ENCODE peak calls at places on chromosomes 16 and 17, in six cellular contexts. One of them, this sample, is unnamed.

GRCh38 chr17:2198917-2199316 is 104.7 kb downstream of the SMG6 start:
- DNase-seq in adrenal gland: no peak
- DNase-seq in neural progenitor cell: no peak
- DNase-seq in ACHN: no peak
- DNase-seq in substantia nigra: no peak
- DNase-seq in amniotic stem cell: no peak
- DNase-seq in this sample: no peak

GRCh38 chr17:40962059-40962561 is 4.6 kb downstream of the KRT39 start:
- DNase-seq in adrenal gland: no peak
- DNase-seq in substantia nigra: no peak
- DNase-seq in ACHN: no peak
- DNase-seq in amniotic stem cell: no peak
- DNase-seq in neural progenitor cell: no peak
- DNase-seq in this sample: no peak

GRCh38 chr17:32487460-32488176 is 825 bp downstream of the CDK5R1 start:
- DNase-seq in substantia nigra: no peak
- DNase-seq in adrenal gland: peak; percentile 69
- DNase-seq in neural progenitor cell: peak; percentile 69
- DNase-seq in ACHN: peak; percentile 22
- DNase-seq in amniotic stem cell: no peak
- DNase-seq in this sample: no peak

GRCh38 chr16:52436646-52437645 is 110.0 kb downstream of the TOX3 start:
- DNase-seq in substantia nigra: no peak
- DNase-seq in neural progenitor cell: no peak
- DNase-seq in adrenal gland: no peak
- DNase-seq in amniotic stem cell: no peak
- DNase-seq in ACHN: no peak
- DNase-seq in this sample: no peak

GRCh38 chr16:180921-181667 is 835 bp downstream of the HBQ1 start:
- DNase-seq in substantia nigra: peak; percentile 5
- DNase-seq in adrenal gland: peak; percentile 85
- DNase-seq in neural progenitor cell: peak; percentile 93
- DNase-seq in amniotic stem cell: peak; percentile 9
- DNase-seq in ACHN: peak; percentile 84
- DNase-seq in this sample: peak; percentile 91

GRCh38 chr17:79946352-79947231 is 89.1 kb downstream of the TBC1D16 start:
- DNase-seq in amniotic stem cell: no peak
- DNase-seq in ACHN: no peak
- DNase-seq in adrenal gland: no peak
- DNase-seq in neural progenitor cell: no peak
- DNase-seq in substantia nigra: no peak
- DNase-seq in this sample: no peak

GRCh38 chr17:64413505-64413904 is 22.8 kb upstream of the PECAM1 start:
- DNase-seq in amniotic stem cell: no peak
- DNase-seq in substantia nigra: no peak
- DNase-seq in neural progenitor cell: no peak
- DNase-seq in ACHN: no peak
- DNase-seq in adrenal gland: no peak
- DNase-seq in this sample: no peak

GRCh38 chr17:80790021-80790765 is 201.4 kb upstream of the CHMP6 start:
- DNase-seq in amniotic stem cell: no peak
- DNase-seq in adrenal gland: peak; percentile 51
- DNase-seq in neural progenitor cell: no peak
- DNase-seq in substantia nigra: no peak
- DNase-seq in ACHN: no peak
- DNase-seq in this sample: no peak

GRCh38 chr17:64126918-64127317 is 3.0 kb downstream of the ERN1 start:
- DNase-seq in adrenal gland: no peak
- DNase-seq in ACHN: no peak
- DNase-seq in neural progenitor cell: no peak
- DNase-seq in amniotic stem cell: no peak
- DNase-seq in substantia nigra: no peak
- DNase-seq in this sample: no peak

GRCh38 chr16:84603115-84603816 is 14.6 kb downstream of the COTL1 start:
- DNase-seq in amniotic stem cell: peak; percentile 91
- DNase-seq in neural progenitor cell: no peak
- DNase-seq in substantia nigra: peak; percentile 67
- DNase-seq in ACHN: peak; percentile 99
- DNase-seq in adrenal gland: peak; percentile 95
- DNase-seq in this sample: peak; percentile 78

GRCh38 chr16:87806608-87807546 is 41.1 kb upstream of the KLHDC4 start:
- DNase-seq in substantia nigra: no peak
- DNase-seq in amniotic stem cell: peak; percentile 73
- DNase-seq in ACHN: peak; percentile 90
- DNase-seq in adrenal gland: peak; percentile 81
- DNase-seq in neural progenitor cell: no peak
- DNase-seq in this sample: peak; percentile 85

GRCh38 chr16:88531931-88532433 is 38.2 kb upstream of the ZC3H18 start:
- DNase-seq in ACHN: no peak
- DNase-seq in adrenal gland: no peak
- DNase-seq in amniotic stem cell: no peak
- DNase-seq in substantia nigra: no peak
- DNase-seq in neural progenitor cell: no peak
- DNase-seq in this sample: no peak

GRCh38 chr17:3802461-3803307 is 1.7 kb upstream of the ITGAE start:
- DNase-seq in adrenal gland: peak; percentile 87
- DNase-seq in substantia nigra: no peak
- DNase-seq in amniotic stem cell: peak; percentile 51
- DNase-seq in neural progenitor cell: no peak
- DNase-seq in ACHN: peak; percentile 85
- DNase-seq in this sample: peak; percentile 43

GRCh38 chr17:3974138-3974687 is 10.0 kb upstream of the ATP2A3 start:
- DNase-seq in amniotic stem cell: no peak
- DNase-seq in substantia nigra: no peak
- DNase-seq in ACHN: no peak
- DNase-seq in neural progenitor cell: no peak
- DNase-seq in adrenal gland: no peak
- DNase-seq in this sample: no peak

GRCh38 chr16:31093132-31093703 is 1.4 kb downstream of the VKORC1 start:
- DNase-seq in amniotic stem cell: no peak
- DNase-seq in neural progenitor cell: peak; percentile 76
- DNase-seq in adrenal gland: no peak
- DNase-seq in substantia nigra: peak; percentile 55
- DNase-seq in ACHN: peak; percentile 46
- DNase-seq in this sample: peak; percentile 68

GRCh38 chr16:79355600-79356358 is 244.8 kb downstream of the MAF start:
- DNase-seq in adrenal gland: no peak
- DNase-seq in neural progenitor cell: no peak
- DNase-seq in substantia nigra: no peak
- DNase-seq in amniotic stem cell: no peak
- DNase-seq in ACHN: no peak
- DNase-seq in this sample: no peak

GRCh38 chr17:17779015-17779611 is 57.7 kb downstream of the SREBF1 start:
- DNase-seq in neural progenitor cell: no peak
- DNase-seq in ACHN: no peak
- DNase-seq in adrenal gland: no peak
- DNase-seq in amniotic stem cell: no peak
- DNase-seq in substantia nigra: peak; percentile 64
- DNase-seq in this sample: no peak

GRCh38 chr17:19370493-19370960 is 7.8 kb upstream of the MAPK7 start:
- DNase-seq in ACHN: no peak
- DNase-seq in substantia nigra: no peak
- DNase-seq in neural progenitor cell: no peak
- DNase-seq in amniotic stem cell: no peak
- DNase-seq in adrenal gland: peak; percentile 63
- DNase-seq in this sample: no peak

GRCh38 chr16:6016530-6017184 is 919.1 kb upstream of the EEF2KMT start:
- DNase-seq in neural progenitor cell: peak; percentile 90
- DNase-seq in substantia nigra: no peak
- DNase-seq in amniotic stem cell: no peak
- DNase-seq in adrenal gland: no peak
- DNase-seq in ACHN: peak; percentile 79
- DNase-seq in this sample: peak; percentile 4

GRCh38 chr17:64382184-64382583 is 8.5 kb downstream of the PECAM1 start:
- DNase-seq in amniotic stem cell: no peak
- DNase-seq in neural progenitor cell: no peak
- DNase-seq in adrenal gland: no peak
- DNase-seq in substantia nigra: no peak
- DNase-seq in ACHN: no peak
- DNase-seq in this sample: no peak

GRCh38 chr16:19481291-19481690 is 40.6 kb downstream of the GDE1 start:
- DNase-seq in adrenal gland: no peak
- DNase-seq in neural progenitor cell: no peak
- DNase-seq in ACHN: no peak
- DNase-seq in substantia nigra: no peak
- DNase-seq in amniotic stem cell: no peak
- DNase-seq in this sample: no peak

GRCh38 chr17:43020789-43021738 is 1.1 kb downstream of the VAT1 start:
- DNase-seq in amniotic stem cell: peak; percentile 43
- DNase-seq in neural progenitor cell: peak; percentile 64
- DNase-seq in adrenal gland: peak; percentile 94
- DNase-seq in ACHN: peak; percentile 90
- DNase-seq in substantia nigra: peak; percentile 49
- DNase-seq in this sample: peak; percentile 91

This sample was measured in HTR-8/SVneo.